ENCODE peak calls at places on chromosomes 1 and 21, in eight cellular contexts. E, G, Y, K, D, Z, S and M are unnamed samples.

GRCh38 chr1:27527857-27528700 is 38.1 kb upstream of the WASF2 start:
- DNase-seq in E (no peak), G (peak), Y (no peak), K (peak), D (peak), Z (peak), S (peak), M (peak)

GRCh38 chr1:15344800-15345710 is 64.6 kb upstream of the EFHD2 start:
- DNase-seq in E (no peak), G (no peak), Y (no peak), K (no peak), D (no peak), Z (no peak), S (no peak), M (no peak)

GRCh38 chr21:26798856-26799751 is 46.1 kb downstream of the ADAMTS1 start:
- DNase-seq in E (no peak), G (peak), Y (no peak), K (peak), D (no peak), Z (no peak), S (no peak), M (no peak)

GRCh38 chr1:998051-998821 is 1.7 kb downstream of the HES4 start:
- DNase-seq in E (no peak), G (no peak), Y (no peak), K (no peak), D (no peak), Z (no peak), S (no peak), M (no peak)

GRCh38 chr21:28230559-28230958 is 762.1 kb downstream of the LTN1 start:
- DNase-seq in E (no peak), G (no peak), Y (no peak), K (no peak), D (no peak), Z (no peak), S (no peak), M (no peak)

GRCh38 chr1:26538480-26539412 is 9.2 kb downstream of the RPS6KA1 start:
- DNase-seq in E (peak), G (no peak), Y (no peak), K (no peak), D (peak), Z (peak), S (peak), M (no peak)

GRCh38 chr1:200561856-200562214 is 58.7 kb downstream of the KIF14 start:
- DNase-seq in E (no peak), G (no peak), Y (no peak), K (no peak), D (no peak), Z (no peak), S (no peak), M (no peak)

GRCh38 chr1:41435570-41436178 is 48.8 kb downstream of the EDN2 start:
- DNase-seq in E (no peak), G (no peak), Y (no peak), K (no peak), D (no peak), Z (no peak), S (no peak), M (no peak)

GRCh38 chr21:16372546-16372945 is 642.8 kb downstream of the USP25 start:
- DNase-seq in E (no peak), G (no peak), Y (no peak), K (no peak), D (no peak), Z (no peak), S (no peak), M (no peak)